ENCODE peak calls at places on chromosome 9, in nine cellular contexts. One of them, this sample, is unnamed. For H3K4me1, the result is how much of the 10 kb centered on the place peaks cover.

GRCh38 chr9:33408087-33408486 is 5.7 kb upstream of the AQP7 start:
- DNase-seq in sigmoid colon: no peak
- DNase-seq in HCT116: no peak
- DNase-seq in K562: no peak
- DNase-seq in heart right ventricle: no peak
- DNase-seq in right atrium auricular region: no peak
- DNase-seq in DND-41: no peak
- DNase-seq in IMR-90: no peak
- DNase-seq in breast epithelium: no peak
- DNase-seq in this sample: no peak

GRCh38 chr9:76628155-76628554 is 136.1 kb upstream of the PCA3 start:
- DNase-seq in sigmoid colon: no peak
- DNase-seq in HCT116: no peak
- DNase-seq in K562: no peak
- DNase-seq in heart right ventricle: no peak
- DNase-seq in right atrium auricular region: no peak
- DNase-seq in DND-41: no peak
- DNase-seq in IMR-90: no peak
- DNase-seq in breast epithelium: no peak
- DNase-seq in this sample: no peak

GRCh38 chr9:33988219-33988890 is 60.3 kb downstream of the UBAP2 start:
- DNase-seq in sigmoid colon: no peak
- DNase-seq in HCT116: no peak
- DNase-seq in K562: no peak
- DNase-seq in heart right ventricle: no peak
- DNase-seq in right atrium auricular region: no peak
- DNase-seq in DND-41: no peak
- DNase-seq in IMR-90: peak
- DNase-seq in breast epithelium: no peak
- DNase-seq in this sample: no peak

GRCh38 chr9:137202966-137203365 is 2.4 kb upstream of the TPRN start:
- DNase-seq in sigmoid colon: no peak
- DNase-seq in HCT116: no peak
- DNase-seq in K562: no peak
- DNase-seq in heart right ventricle: no peak
- DNase-seq in right atrium auricular region: no peak
- DNase-seq in DND-41: no peak
- DNase-seq in IMR-90: no peak
- DNase-seq in breast epithelium: no peak
- DNase-seq in this sample: no peak

GRCh38 chr9:137166242-137167112 is 3.4 kb downstream of the LRRC26 start:
- DNase-seq in sigmoid colon: no peak
- DNase-seq in HCT116: no peak
- DNase-seq in K562: no peak
- DNase-seq in heart right ventricle: no peak
- DNase-seq in right atrium auricular region: no peak
- DNase-seq in DND-41: no peak
- DNase-seq in IMR-90: no peak
- DNase-seq in breast epithelium: no peak
- DNase-seq in this sample: no peak

GRCh38 chr9:79939819-79940218 is 368.1 kb downstream of the TLE4 start:
- DNase-seq in sigmoid colon: no peak
- DNase-seq in HCT116: no peak
- DNase-seq in K562: no peak
- DNase-seq in heart right ventricle: no peak
- DNase-seq in right atrium auricular region: no peak
- DNase-seq in DND-41: no peak
- DNase-seq in IMR-90: no peak
- DNase-seq in breast epithelium: no peak
- DNase-seq in this sample: no peak

GRCh38 chr9:117722108-117722761 is 18.0 kb downstream of the TLR4 start:
- DNase-seq in sigmoid colon: no peak
- DNase-seq in HCT116: no peak
- DNase-seq in K562: no peak
- DNase-seq in heart right ventricle: no peak
- DNase-seq in right atrium auricular region: no peak
- DNase-seq in DND-41: no peak
- DNase-seq in IMR-90: no peak
- DNase-seq in breast epithelium: no peak
- DNase-seq in this sample: no peak

GRCh38 chr9:113526841-113527240 is 63.3 kb downstream of the RGS3 start:
- DNase-seq in sigmoid colon: peak
- DNase-seq in HCT116: no peak
- DNase-seq in K562: no peak
- DNase-seq in heart right ventricle: no peak
- DNase-seq in right atrium auricular region: no peak
- DNase-seq in DND-41: no peak
- DNase-seq in IMR-90: peak
- DNase-seq in breast epithelium: no peak
- DNase-seq in this sample: no peak

GRCh38 chr9:108186996-108187395 is 668.8 kb downstream of the ACTL7B start:
- DNase-seq in sigmoid colon: peak
- DNase-seq in HCT116: no peak
- DNase-seq in K562: no peak
- DNase-seq in heart right ventricle: peak
- DNase-seq in right atrium auricular region: no peak
- DNase-seq in DND-41: no peak
- DNase-seq in IMR-90: peak
- DNase-seq in breast epithelium: no peak
- DNase-seq in this sample: no peak

GRCh38 chr9:136120438-136120844 is 1.8 kb upstream of the TMEM250 start:
- DNase-seq in sigmoid colon: no peak
- DNase-seq in HCT116: no peak
- DNase-seq in K562: no peak
- DNase-seq in heart right ventricle: no peak
- DNase-seq in right atrium auricular region: no peak
- DNase-seq in DND-41: no peak
- DNase-seq in IMR-90: no peak
- DNase-seq in breast epithelium: no peak
- DNase-seq in this sample: no peak

GRCh38 chr9:134601764-134602163 is 39.8 kb upstream of the COL5A1 start:
- DNase-seq in sigmoid colon: no peak
- DNase-seq in HCT116: no peak
- DNase-seq in K562: no peak
- DNase-seq in heart right ventricle: no peak
- DNase-seq in right atrium auricular region: peak
- DNase-seq in DND-41: no peak
- DNase-seq in IMR-90: peak
- DNase-seq in breast epithelium: no peak
- DNase-seq in this sample: no peak

GRCh38 chr9:95641591-95641990 is 124.8 kb upstream of the PTCH1 start:
- DNase-seq in sigmoid colon: no peak
- DNase-seq in HCT116: no peak
- DNase-seq in K562: no peak
- DNase-seq in heart right ventricle: no peak
- DNase-seq in right atrium auricular region: no peak
- DNase-seq in DND-41: no peak
- DNase-seq in IMR-90: no peak
- DNase-seq in breast epithelium: no peak
- DNase-seq in this sample: no peak

GRCh38 chr9:34987160-34988040 is 2.1 kb upstream of the DNAJB5 start:
- DNase-seq in sigmoid colon: no peak
- DNase-seq in HCT116: no peak
- DNase-seq in K562: no peak
- DNase-seq in heart right ventricle: no peak
- DNase-seq in right atrium auricular region: no peak
- DNase-seq in DND-41: no peak
- DNase-seq in IMR-90: no peak
- DNase-seq in breast epithelium: no peak
- DNase-seq in this sample: no peak

GRCh38 chr9:112078432-112078831 is 96.7 kb downstream of the SUSD1 start:
- DNase-seq in sigmoid colon: no peak
- DNase-seq in HCT116: no peak
- DNase-seq in K562: no peak
- DNase-seq in heart right ventricle: no peak
- DNase-seq in right atrium auricular region: no peak
- DNase-seq in DND-41: no peak
- DNase-seq in IMR-90: no peak
- DNase-seq in breast epithelium: no peak
- DNase-seq in this sample: no peak

GRCh38 chr9:85224729-85225128 is 517.0 kb downstream of the AGTPBP1 start:
- DNase-seq in sigmoid colon: no peak
- DNase-seq in HCT116: peak
- DNase-seq in K562: no peak
- DNase-seq in heart right ventricle: no peak
- DNase-seq in right atrium auricular region: no peak
- DNase-seq in DND-41: no peak
- DNase-seq in IMR-90: no peak
- DNase-seq in breast epithelium: no peak
- DNase-seq in this sample: no peak

GRCh38 chr9:136694163-136694864 is 7.1 kb upstream of the AGPAT2 start:
- DNase-seq in sigmoid colon: no peak
- DNase-seq in HCT116: peak
- DNase-seq in K562: peak
- DNase-seq in heart right ventricle: peak
- DNase-seq in right atrium auricular region: no peak
- DNase-seq in DND-41: peak
- DNase-seq in IMR-90: peak
- DNase-seq in breast epithelium: no peak
- DNase-seq in this sample: peak

GRCh38 chr9:132644251-132644650 is 25.5 kb downstream of the DDX31 start:
- DNase-seq in sigmoid colon: no peak
- DNase-seq in HCT116: no peak
- DNase-seq in K562: peak
- DNase-seq in heart right ventricle: no peak
- DNase-seq in right atrium auricular region: no peak
- DNase-seq in DND-41: no peak
- DNase-seq in IMR-90: no peak
- DNase-seq in breast epithelium: no peak
- DNase-seq in this sample: peak

DNA sequence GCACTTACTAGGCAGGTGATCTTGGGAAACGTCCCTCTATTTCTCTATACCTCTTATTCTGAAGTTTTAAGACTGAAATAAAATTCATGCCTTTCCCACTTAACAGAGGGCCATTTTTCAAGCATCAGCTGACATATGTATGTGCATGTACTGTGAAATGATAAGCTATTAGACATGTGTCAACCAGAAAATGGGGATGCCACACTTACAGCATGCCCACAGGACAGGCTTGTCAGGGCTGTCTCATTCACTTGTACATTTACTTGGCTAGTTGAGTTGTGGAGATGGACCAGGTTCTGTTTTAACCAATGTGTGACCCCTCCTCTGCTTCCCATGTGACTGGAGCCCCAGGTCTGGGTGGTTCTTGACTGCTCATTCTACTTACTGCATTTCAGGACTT is 78.5 kb downstream of the C9orf152 start:
- DNase-seq in sigmoid colon: no peak
- DNase-seq in HCT116: no peak
- DNase-seq in K562: no peak
- DNase-seq in heart right ventricle: no peak
- DNase-seq in right atrium auricular region: no peak
- DNase-seq in DND-41: no peak
- DNase-seq in IMR-90: no peak
- DNase-seq in breast epithelium: no peak
- DNase-seq in this sample: no peak
- H3K4me1 ChIP-seq in sigmoid colon: under half
- H3K4me1 ChIP-seq in HCT116: under half
- H3K4me1 ChIP-seq in K562: under half
- H3K4me1 ChIP-seq in heart right ventricle: half or more
- H3K4me1 ChIP-seq in right atrium auricular region: under half
- H3K4me1 ChIP-seq in DND-41: under half
- H3K4me1 ChIP-seq in IMR-90: under half
- H3K4me1 ChIP-seq in breast epithelium: under half
- H3K4me1 ChIP-seq in this sample: half or more

GRCh38 chr9:71647094-71647591 is 121.2 kb downstream of the CEMIP2 start:
- DNase-seq in sigmoid colon: peak
- DNase-seq in HCT116: peak
- DNase-seq in K562: peak
- DNase-seq in heart right ventricle: peak
- DNase-seq in right atrium auricular region: peak
- DNase-seq in DND-41: peak
- DNase-seq in IMR-90: peak
- DNase-seq in breast epithelium: no peak
- DNase-seq in this sample: no peak
- H3K4me1 ChIP-seq in sigmoid colon: under half
- H3K4me1 ChIP-seq in HCT116: under half
- H3K4me1 ChIP-seq in K562: under half
- H3K4me1 ChIP-seq in heart right ventricle: under half
- H3K4me1 ChIP-seq in right atrium auricular region: under half
- H3K4me1 ChIP-seq in DND-41: under half
- H3K4me1 ChIP-seq in IMR-90: under half
- H3K4me1 ChIP-seq in breast epithelium: under half
- H3K4me1 ChIP-seq in this sample: under half

GRCh38 chr9:68555416-68555815 is 14.7 kb upstream of the TMEM252 start:
- DNase-seq in sigmoid colon: no peak
- DNase-seq in HCT116: no peak
- DNase-seq in K562: no peak
- DNase-seq in heart right ventricle: no peak
- DNase-seq in right atrium auricular region: no peak
- DNase-seq in DND-41: no peak
- DNase-seq in IMR-90: no peak
- DNase-seq in breast epithelium: no peak
- DNase-seq in this sample: no peak
- H3K4me1 ChIP-seq in sigmoid colon: under half
- H3K4me1 ChIP-seq in HCT116: under half
- H3K4me1 ChIP-seq in K562: under half
- H3K4me1 ChIP-seq in heart right ventricle: under half
- H3K4me1 ChIP-seq in right atrium auricular region: under half
- H3K4me1 ChIP-seq in DND-41: under half
- H3K4me1 ChIP-seq in IMR-90: under half
- H3K4me1 ChIP-seq in breast epithelium: under half
- H3K4me1 ChIP-seq in this sample: under half

GRCh38 chr9:93194584-93194983 is 10.6 kb downstream of the WNK2 start:
- DNase-seq in sigmoid colon: no peak
- DNase-seq in HCT116: no peak
- DNase-seq in K562: no peak
- DNase-seq in heart right ventricle: no peak
- DNase-seq in right atrium auricular region: no peak
- DNase-seq in DND-41: no peak
- DNase-seq in IMR-90: no peak
- DNase-seq in breast epithelium: no peak
- DNase-seq in this sample: no peak
- H3K4me1 ChIP-seq in sigmoid colon: under half
- H3K4me1 ChIP-seq in HCT116: under half
- H3K4me1 ChIP-seq in K562: under half
- H3K4me1 ChIP-seq in heart right ventricle: under half
- H3K4me1 ChIP-seq in right atrium auricular region: under half
- H3K4me1 ChIP-seq in DND-41: under half
- H3K4me1 ChIP-seq in IMR-90: under half
- H3K4me1 ChIP-seq in breast epithelium: under half
- H3K4me1 ChIP-seq in this sample: under half

DNA sequence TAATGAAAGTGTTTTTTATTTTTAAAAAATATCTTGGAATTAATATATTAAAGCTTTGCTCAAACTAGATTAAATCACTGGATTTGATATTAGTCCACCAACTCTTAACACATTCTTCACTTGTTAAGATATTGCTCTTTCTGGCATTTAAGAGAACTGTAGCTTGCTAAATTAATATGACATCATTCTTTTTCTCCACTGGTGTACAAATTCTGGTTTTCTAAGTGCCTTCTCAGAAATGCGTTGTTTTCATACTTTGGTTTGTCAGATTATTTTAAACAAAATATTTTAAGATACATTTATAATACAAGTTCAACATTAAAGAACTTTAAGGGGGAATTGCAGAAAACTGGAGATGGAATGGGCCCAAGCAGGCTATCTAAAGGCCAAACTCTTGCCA is 87.6 kb upstream of the IFNE start:
- DNase-seq in sigmoid colon: no peak
- DNase-seq in HCT116: no peak
- DNase-seq in K562: no peak
- DNase-seq in heart right ventricle: no peak
- DNase-seq in right atrium auricular region: no peak
- DNase-seq in DND-41: no peak
- DNase-seq in IMR-90: no peak
- DNase-seq in breast epithelium: no peak
- DNase-seq in this sample: no peak
- H3K4me1 ChIP-seq in sigmoid colon: under half
- H3K4me1 ChIP-seq in HCT116: half or more
- H3K4me1 ChIP-seq in K562: under half
- H3K4me1 ChIP-seq in heart right ventricle: under half
- H3K4me1 ChIP-seq in right atrium auricular region: under half
- H3K4me1 ChIP-seq in DND-41: under half
- H3K4me1 ChIP-seq in IMR-90: under half
- H3K4me1 ChIP-seq in breast epithelium: under half
- H3K4me1 ChIP-seq in this sample: under half